ENCODE peak calls at places on chromosomes 11 and 22, in six cellular contexts. One of them, this sample, is unnamed.
A peak's percentile ranks its signal among the peaks of the same experiment; 100 is the strongest.

GRCh38 chr11:67437082-67437821 is at the start of gene PTPRCAP:
- DNase-seq in OCI-LY7: peak; percentile 89
- DNase-seq in right lobe of liver: peak; percentile 35
- DNase-seq in AG04449: no peak
- DNase-seq in RWPE2: no peak
- DNase-seq in fibroblast of villous mesenchyme: no peak
- DNase-seq in this sample: no peak

GRCh38 chr22:49297286-49297870 is 530.3 kb downstream of the BRD1 start:
- DNase-seq in OCI-LY7: no peak
- DNase-seq in AG04449: no peak
- DNase-seq in RWPE2: no peak
- DNase-seq in fibroblast of villous mesenchyme: no peak
- DNase-seq in right lobe of liver: no peak
- DNase-seq in this sample: no peak

GRCh38 chr22:19735665-19736510 is 12.5 kb downstream of the GP1BB start:
- DNase-seq in right lobe of liver: no peak
- DNase-seq in fibroblast of villous mesenchyme: no peak
- DNase-seq in AG04449: no peak
- DNase-seq in OCI-LY7: no peak
- DNase-seq in RWPE2: no peak
- DNase-seq in this sample: no peak

GRCh38 chr11:96338910-96339703 is 3.9 kb downstream of the MAML2 start:
- DNase-seq in OCI-LY7: peak; percentile 67
- DNase-seq in fibroblast of villous mesenchyme: peak; percentile 67
- DNase-seq in AG04449: no peak
- DNase-seq in right lobe of liver: peak; percentile 31
- DNase-seq in RWPE2: no peak
- DNase-seq in this sample: peak; percentile 76

GRCh38 chr11:103988595-103988969 is 47.9 kb upstream of the DDI1 start:
- DNase-seq in OCI-LY7: no peak
- DNase-seq in AG04449: no peak
- DNase-seq in fibroblast of villous mesenchyme: peak; percentile 69
- DNase-seq in right lobe of liver: no peak
- DNase-seq in RWPE2: no peak
- DNase-seq in this sample: peak; percentile 33

GRCh38 chr11:23765862-23766261 is 731.0 kb upstream of the LUZP2 start:
- DNase-seq in AG04449: no peak
- DNase-seq in RWPE2: no peak
- DNase-seq in right lobe of liver: no peak
- DNase-seq in fibroblast of villous mesenchyme: no peak
- DNase-seq in OCI-LY7: no peak
- DNase-seq in this sample: peak; percentile 48

GRCh38 chr11:7964873-7965272 is 374 bp downstream of the NLRP10 start:
- DNase-seq in OCI-LY7: no peak
- DNase-seq in AG04449: peak; percentile 45
- DNase-seq in fibroblast of villous mesenchyme: peak; percentile 20
- DNase-seq in RWPE2: no peak
- DNase-seq in right lobe of liver: no peak
- DNase-seq in this sample: no peak

GRCh38 chr11:122155765-122156527 is 39.9 kb upstream of the BLID start:
- DNase-seq in right lobe of liver: no peak
- DNase-seq in AG04449: no peak
- DNase-seq in RWPE2: no peak
- DNase-seq in fibroblast of villous mesenchyme: no peak
- DNase-seq in OCI-LY7: no peak
- DNase-seq in this sample: no peak

GRCh38 chr22:41968601-41969000 is 642 bp upstream of the SEPTIN3 start:
- DNase-seq in right lobe of liver: no peak
- DNase-seq in fibroblast of villous mesenchyme: no peak
- DNase-seq in AG04449: no peak
- DNase-seq in RWPE2: no peak
- DNase-seq in OCI-LY7: no peak
- DNase-seq in this sample: peak; percentile 31

GRCh38 chr11:35484435-35484834 is 41.0 kb downstream of the PAMR1 start:
- DNase-seq in AG04449: peak; percentile 33
- DNase-seq in fibroblast of villous mesenchyme: peak; percentile 46
- DNase-seq in RWPE2: no peak
- DNase-seq in OCI-LY7: no peak
- DNase-seq in right lobe of liver: no peak
- DNase-seq in this sample: peak; percentile 79

GRCh38 chr11:73655686-73656085 is 9.3 kb downstream of the PLEKHB1 start:
- DNase-seq in right lobe of liver: no peak
- DNase-seq in RWPE2: no peak
- DNase-seq in fibroblast of villous mesenchyme: no peak
- DNase-seq in AG04449: no peak
- DNase-seq in OCI-LY7: no peak
- DNase-seq in this sample: no peak

GRCh38 chr22:36143956-36144355 is 16.6 kb downstream of the APOL3 start:
- DNase-seq in AG04449: no peak
- DNase-seq in fibroblast of villous mesenchyme: no peak
- DNase-seq in RWPE2: no peak
- DNase-seq in right lobe of liver: no peak
- DNase-seq in OCI-LY7: no peak
- DNase-seq in this sample: no peak

GRCh38 chr11:72413914-72414628 is 20.3 kb downstream of the CLPB start:
- DNase-seq in fibroblast of villous mesenchyme: peak; percentile 80
- DNase-seq in RWPE2: no peak
- DNase-seq in AG04449: no peak
- DNase-seq in right lobe of liver: peak; percentile 88
- DNase-seq in OCI-LY7: peak; percentile 84
- DNase-seq in this sample: peak; percentile 83

GRCh38 chr11:111000400-111001090 is 245.0 kb upstream of the POU2AF2 start:
- DNase-seq in fibroblast of villous mesenchyme: no peak
- DNase-seq in right lobe of liver: no peak
- DNase-seq in OCI-LY7: no peak
- DNase-seq in AG04449: no peak
- DNase-seq in RWPE2: no peak
- DNase-seq in this sample: peak; percentile 18

GRCh38 chr11:61102667-61103491 is 590 bp downstream of the CD5 start:
- DNase-seq in AG04449: no peak
- DNase-seq in OCI-LY7: no peak
- DNase-seq in RWPE2: no peak
- DNase-seq in right lobe of liver: no peak
- DNase-seq in fibroblast of villous mesenchyme: no peak
- DNase-seq in this sample: no peak

GRCh38 chr11:2747236-2748015 is 47.6 kb upstream of the KCNQ1OT1 start:
- DNase-seq in OCI-LY7: no peak
- DNase-seq in AG04449: no peak
- DNase-seq in RWPE2: no peak
- DNase-seq in right lobe of liver: no peak
- DNase-seq in fibroblast of villous mesenchyme: peak; percentile 45
- DNase-seq in this sample: no peak

GRCh38 chr11:132862137-132862536 is 670.2 kb downstream of the OPCML start:
- DNase-seq in AG04449: no peak
- DNase-seq in OCI-LY7: no peak
- DNase-seq in fibroblast of villous mesenchyme: no peak
- DNase-seq in right lobe of liver: no peak
- DNase-seq in RWPE2: no peak
- DNase-seq in this sample: no peak

GRCh38 chr11:134516529-134516928 is 104.5 kb upstream of the B3GAT1 start:
- DNase-seq in OCI-LY7: no peak
- DNase-seq in fibroblast of villous mesenchyme: no peak
- DNase-seq in RWPE2: peak; percentile 30
- DNase-seq in AG04449: no peak
- DNase-seq in right lobe of liver: no peak
- DNase-seq in this sample: no peak

GRCh38 chr11:19962795-19963163 is 197.5 kb downstream of the DBX1 start:
- DNase-seq in RWPE2: no peak
- DNase-seq in fibroblast of villous mesenchyme: peak; percentile 82
- DNase-seq in OCI-LY7: no peak
- DNase-seq in right lobe of liver: no peak
- DNase-seq in AG04449: peak; percentile 96
- DNase-seq in this sample: peak; percentile 70

GRCh38 chr11:43358308-43358669 is 431 bp upstream of the TTC17 start:
- DNase-seq in fibroblast of villous mesenchyme: peak; percentile 8
- DNase-seq in right lobe of liver: no peak
- DNase-seq in AG04449: no peak
- DNase-seq in OCI-LY7: peak; percentile 9
- DNase-seq in RWPE2: no peak
- DNase-seq in this sample: no peak

GRCh38 chr11:105897161-105897560 is 124.9 kb downstream of the MSANTD4 start:
- DNase-seq in RWPE2: no peak
- DNase-seq in fibroblast of villous mesenchyme: no peak
- DNase-seq in OCI-LY7: no peak
- DNase-seq in right lobe of liver: no peak
- DNase-seq in AG04449: no peak
- DNase-seq in this sample: no peak

GRCh38 chr11:113952070-113952469 is 22.8 kb upstream of the HTR3A start:
- DNase-seq in AG04449: no peak
- DNase-seq in right lobe of liver: no peak
- DNase-seq in RWPE2: no peak
- DNase-seq in fibroblast of villous mesenchyme: no peak
- DNase-seq in OCI-LY7: no peak
- DNase-seq in this sample: no peak

GRCh38 chr11:134580635-134581025 is 168.6 kb upstream of the B3GAT1 start:
- DNase-seq in OCI-LY7: no peak
- DNase-seq in AG04449: no peak
- DNase-seq in RWPE2: no peak
- DNase-seq in fibroblast of villous mesenchyme: no peak
- DNase-seq in right lobe of liver: no peak
- DNase-seq in this sample: no peak

GRCh38 chr22:18057568-18058209 is 20.1 kb upstream of the PEX26 start:
- DNase-seq in right lobe of liver: peak; percentile 70
- DNase-seq in AG04449: peak; percentile 96
- DNase-seq in fibroblast of villous mesenchyme: peak; percentile 96
- DNase-seq in OCI-LY7: peak; percentile 75
- DNase-seq in RWPE2: peak; percentile 83
- DNase-seq in this sample: peak; percentile 99

GRCh38 chr11:115340874-115341273 is 163.3 kb downstream of the CADM1 start:
- DNase-seq in right lobe of liver: no peak
- DNase-seq in fibroblast of villous mesenchyme: no peak
- DNase-seq in RWPE2: no peak
- DNase-seq in OCI-LY7: no peak
- DNase-seq in AG04449: no peak
- DNase-seq in this sample: no peak

GRCh38 chr11:68661697-68662603 is 22.4 kb upstream of the GAL start:
- DNase-seq in OCI-LY7: no peak
- DNase-seq in RWPE2: peak; percentile 47
- DNase-seq in fibroblast of villous mesenchyme: peak; percentile 26
- DNase-seq in right lobe of liver: no peak
- DNase-seq in AG04449: no peak
- DNase-seq in this sample: no peak
- H3K4me3 ChIP-seq in OCI-LY7: no peak overlapping the region
- H3K4me3 ChIP-seq in RWPE2: no peak overlapping the region
- H3K4me3 ChIP-seq in fibroblast of villous mesenchyme: no peak overlapping the region
- H3K4me3 ChIP-seq in right lobe of liver: no peak overlapping the region
- H3K4me3 ChIP-seq in AG04449: no peak overlapping the region
- H3K4me3 ChIP-seq in this sample: no peak overlapping the region

GRCh38 chr11:119066481-119066880 is 1.1 kb upstream of the VPS11 start:
- DNase-seq in fibroblast of villous mesenchyme: peak; percentile 6
- DNase-seq in RWPE2: no peak
- DNase-seq in right lobe of liver: no peak
- DNase-seq in AG04449: no peak
- DNase-seq in OCI-LY7: no peak
- DNase-seq in this sample: no peak

GRCh38 chr11:119067371-119068222 is at the start of gene VPS11:
- DNase-seq in fibroblast of villous mesenchyme: peak; percentile 97
- DNase-seq in right lobe of liver: peak; percentile 99
- DNase-seq in OCI-LY7: peak; percentile 98
- DNase-seq in AG04449: peak; percentile 77
- DNase-seq in RWPE2: peak; percentile 96
- DNase-seq in this sample: peak; percentile 97

GRCh38 chr11:119062779-119063178 is 4.8 kb upstream of the VPS11 start:
- DNase-seq in fibroblast of villous mesenchyme: peak; percentile 77
- DNase-seq in OCI-LY7: no peak
- DNase-seq in RWPE2: no peak
- DNase-seq in right lobe of liver: peak; percentile 49
- DNase-seq in AG04449: no peak
- DNase-seq in this sample: peak; percentile 82

GRCh38 chr11:119061256-119061655 is 4.3 kb upstream of the HYOU1 start:
- DNase-seq in fibroblast of villous mesenchyme: no peak
- DNase-seq in AG04449: no peak
- DNase-seq in right lobe of liver: no peak
- DNase-seq in OCI-LY7: no peak
- DNase-seq in RWPE2: no peak
- DNase-seq in this sample: no peak

GRCh38 chr11:119065369-119065768 is 2.2 kb upstream of the VPS11 start:
- DNase-seq in OCI-LY7: peak; percentile 61
- DNase-seq in right lobe of liver: no peak
- DNase-seq in RWPE2: no peak
- DNase-seq in AG04449: no peak
- DNase-seq in fibroblast of villous mesenchyme: peak; percentile 47
- DNase-seq in this sample: peak; percentile 50
- TF ChIP-seq CTCF in OCI-LY7: peak; percentile 83
- TF ChIP-seq CTCF in right lobe of liver: peak; percentile 40
- TF ChIP-seq CTCF in RWPE2: peak; percentile 49
- TF ChIP-seq CTCF in AG04449: peak; percentile 58
- TF ChIP-seq CTCF in fibroblast of villous mesenchyme: peak; percentile 60
- TF ChIP-seq CTCF in this sample: peak; percentile 56

DNA sequence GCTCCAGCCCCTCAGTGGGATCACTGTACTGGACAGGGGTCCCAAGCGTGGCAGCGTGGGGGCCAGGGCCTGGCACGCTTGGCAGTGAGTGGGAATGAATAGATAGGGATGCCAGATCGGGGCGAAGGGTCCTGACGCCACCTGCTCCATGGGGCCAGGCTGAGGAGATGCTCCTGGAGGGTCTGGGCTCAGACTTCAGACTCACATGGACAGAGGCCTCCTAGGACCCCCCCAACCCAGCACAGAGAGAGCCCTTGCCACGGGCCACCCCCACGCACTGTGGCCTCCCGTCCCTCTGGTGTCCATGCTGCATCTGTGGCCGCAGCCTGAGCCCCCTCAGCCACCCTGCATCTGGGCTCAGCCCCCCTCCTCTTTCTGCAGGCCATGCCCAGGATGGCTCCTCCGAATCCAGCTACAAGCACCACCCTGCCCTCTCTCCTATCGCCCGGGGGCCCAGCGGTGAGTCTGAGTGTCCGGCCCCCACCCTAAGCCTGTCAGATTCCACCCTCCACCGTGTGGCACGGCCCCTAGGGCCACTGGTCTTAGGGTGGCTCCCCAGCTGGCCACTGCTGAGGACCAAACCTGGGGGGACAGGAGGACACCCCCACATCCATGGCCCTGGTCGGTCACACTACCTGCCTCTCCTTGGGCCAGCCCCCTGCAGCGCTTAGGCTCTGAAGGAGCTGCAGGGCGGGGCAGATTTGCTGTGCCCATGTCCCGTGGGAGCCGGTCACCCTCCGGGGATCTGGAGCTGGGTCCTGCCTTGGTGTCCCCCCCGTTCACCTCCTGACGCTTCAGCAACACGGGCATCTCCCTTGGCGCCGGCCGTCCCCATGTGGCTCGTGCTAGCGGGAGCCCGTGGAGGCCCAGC is 2.7 kb downstream of the MUC5AC start:
- DNase-seq in RWPE2: no peak
- DNase-seq in fibroblast of villous mesenchyme: no peak
- DNase-seq in AG04449: no peak
- DNase-seq in right lobe of liver: no peak
- DNase-seq in OCI-LY7: no peak
- DNase-seq in this sample: no peak
- H3K4me3 ChIP-seq in RWPE2: no peak overlapping the region
- H3K4me3 ChIP-seq in fibroblast of villous mesenchyme: no peak overlapping the region
- H3K4me3 ChIP-seq in AG04449: no peak overlapping the region
- H3K4me3 ChIP-seq in right lobe of liver: no peak overlapping the region
- H3K4me3 ChIP-seq in OCI-LY7: no peak overlapping the region
- H3K4me3 ChIP-seq in this sample: no peak overlapping the region

DNA sequence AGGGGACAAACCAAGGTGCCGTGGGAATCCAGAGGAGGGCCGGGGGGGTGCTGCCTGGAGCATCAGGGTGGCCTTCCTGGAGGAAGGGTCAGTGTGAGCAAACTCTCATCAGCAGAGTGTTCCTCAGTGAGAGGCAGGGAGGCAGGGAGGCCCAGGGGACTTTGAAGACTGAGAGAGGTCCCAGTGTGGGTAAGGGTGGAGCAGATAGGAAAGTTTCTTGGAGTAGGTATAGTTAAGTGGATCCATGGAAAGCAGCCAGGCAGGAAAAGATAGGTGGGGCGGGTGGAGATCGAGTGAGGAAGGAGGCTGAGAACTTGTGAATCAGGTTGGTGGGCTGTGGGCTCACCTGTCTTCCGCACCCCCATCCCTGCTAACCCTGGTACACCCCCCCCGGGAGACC is 9.3 kb downstream of the UPK3A start:
- DNase-seq in right lobe of liver: no peak
- DNase-seq in AG04449: no peak
- DNase-seq in OCI-LY7: no peak
- DNase-seq in RWPE2: no peak
- DNase-seq in fibroblast of villous mesenchyme: no peak
- DNase-seq in this sample: no peak
- TF ChIP-seq CTCF in right lobe of liver: no peak
- TF ChIP-seq CTCF in AG04449: no peak
- TF ChIP-seq CTCF in OCI-LY7: no peak
- TF ChIP-seq CTCF in RWPE2: no peak
- TF ChIP-seq CTCF in fibroblast of villous mesenchyme: no peak
- TF ChIP-seq CTCF in this sample: no peak